ENCODE peak calls at places on chromosome 11, in five cellular contexts. Y, T, L, F and H are unnamed samples.

GRCh38 chr11:3128356-3129180 is 36.5 kb downstream of the OSBPL5 start:
- DNase-seq in Y (no peak), T (no peak), L (no peak), F (peak; percentile 8), H (no peak)

GRCh38 chr11:45857834-45858492 is 10.7 kb downstream of the CRY2 start:
- DNase-seq in Y (no peak), T (no peak), L (no peak), F (no peak), H (no peak)

GRCh38 chr11:97087419-97087818 is 697.6 kb downstream of the JRKL start:
- DNase-seq in Y (no peak), T (no peak), L (no peak), F (no peak), H (no peak)

GRCh38 chr11:16897460-16898061 is 116.7 kb downstream of the PLEKHA7 start:
- DNase-seq in Y (no peak), T (no peak), L (no peak), F (no peak), H (no peak)

GRCh38 chr11:102047305-102047924 is at the start of gene CFAP300:
- DNase-seq in Y (no peak), T (peak; percentile 49), L (peak; percentile 7), F (peak; percentile 35), H (peak; percentile 62)

GRCh38 chr11:101091781-101092180 is 37.8 kb downstream of the PGR start:
- DNase-seq in Y (no peak), T (no peak), L (no peak), F (no peak), H (no peak)

GRCh38 chr11:134003792-134004405 is 47.1 kb upstream of the IGSF9B start:
- DNase-seq in Y (no peak), T (no peak), L (no peak), F (no peak), H (no peak)

GRCh38 chr11:131661137-131661536 is 290.7 kb downstream of the NTM start:
- DNase-seq in Y (no peak), T (no peak), L (no peak), F (no peak), H (no peak)

GRCh38 chr11:114001416-114001815 is 26.5 kb downstream of the HTR3A start:
- DNase-seq in Y (no peak), T (no peak), L (no peak), F (no peak), H (no peak)